ENCODE peak calls at places on chromosomes 11 and 22, in eight cellular contexts. D is amygdala; B is T-helper 9 cell; R is AG20443; S is activated T-helper 1 cell treated with anti-CD3 and anti-CD28 coated beads, Interleukin-12 subunit alpha, Interleukin-12 subunit beta, Interleukin-2, Interleukin-4 antibody, amounts not matched to agents 30 ng/mL and 10 ng/mL and 1 ng/mL, durations not matched to agents 14 hours and 24 hours and 36 hours; E is HT1080; H is stimulated activated CD4-positive, alpha-beta T cell treated with anti-CD3 and anti-CD28 coated beads, Interleukin-4, amount 100 ng/mL, for 48 hours; Q is ovary. A is an unnamed sample.

GRCh38 chr11:16791494-16791961 is 53.1 kb downstream of the C11orf58 start:
- DNase-seq in B (no peak), Q (no peak), R (peak; percentile 90), E (peak; percentile 96), H (no peak), D (no peak), S (no peak), A (peak; percentile 84)

GRCh38 chr11:63804259-63804658 is 9.0 kb upstream of the SPINDOC start:
- DNase-seq in D (no peak), H (no peak), E (no peak), Q (no peak), B (no peak), R (no peak), S (no peak), A (peak; percentile 38)

GRCh38 chr11:61683961-61684869 is 4.0 kb downstream of the DAGLA start:
- DNase-seq in H (no peak), Q (no peak), S (peak; percentile 33), E (peak; percentile 31), R (no peak), B (no peak), D (no peak), A (no peak)

GRCh38 chr22:39478461-39478860 is 21.6 kb downstream of the MGAT3 start:
- DNase-seq in Q (no peak), S (peak; percentile 14), B (no peak), E (no peak), H (no peak), R (peak; percentile 44), D (no peak), A (peak; percentile 42)

GRCh38 chr11:119472186-119472855 is 49.3 kb upstream of the THY1 start:
- DNase-seq in R (no peak), S (no peak), E (no peak), D (no peak), H (no peak), B (no peak), Q (no peak), A (no peak)

GRCh38 chr11:117070016-117070415 is 28.2 kb downstream of the SIK3 start:
- DNase-seq in D (no peak), E (no peak), S (no peak), H (no peak), Q (no peak), B (no peak), R (no peak), A (no peak)

GRCh38 chr22:37177221-37177620 is 10.8 kb downstream of the C1QTNF6 start:
- DNase-seq in D (no peak), S (no peak), H (no peak), E (no peak), R (no peak), B (no peak), Q (no peak), A (no peak)

GRCh38 chr22:21082248-21082647 is 36.5 kb downstream of the LRRC74B start:
- DNase-seq in Q (no peak), E (peak; percentile 40), S (no peak), R (no peak), D (no peak), H (no peak), B (no peak), A (peak; percentile 12)

GRCh38 chr11:36141161-36141560 is 148.1 kb downstream of the COMMD9 start:
- DNase-seq in Q (no peak), R (no peak), E (no peak), D (no peak), S (no peak), H (no peak), B (no peak), A (no peak)

GRCh38 chr11:30724274-30724673 is 138.1 kb upstream of the MPPED2 start:
- DNase-seq in H (no peak), R (no peak), Q (no peak), S (no peak), E (no peak), B (no peak), D (no peak), A (no peak)

GRCh38 chr22:37467556-37467955 is 18.6 kb downstream of the MFNG start:
- DNase-seq in D (no peak), E (no peak), R (no peak), S (no peak), B (no peak), H (no peak), Q (no peak), A (no peak)

GRCh38 chr11:111310088-111310487 is 11.7 kb downstream of the POU2AF3 start:
- DNase-seq in R (no peak), H (no peak), B (no peak), Q (no peak), D (no peak), E (no peak), S (no peak), A (peak; percentile 47)

GRCh38 chr11:8354622-8355417 is 91.1 kb upstream of the LMO1 start:
- DNase-seq in D (peak; percentile 41), S (no peak), B (no peak), Q (no peak), R (no peak), E (no peak), H (no peak), A (no peak)

GRCh38 chr11:21564813-21565212 is 628.1 kb upstream of the ANO5 start:
- DNase-seq in D (no peak), R (no peak), S (no peak), Q (no peak), B (no peak), H (no peak), E (peak; percentile 24), A (no peak)

GRCh38 chr22:39943941-39944624 is 16.1 kb upstream of the TMA7B start:
- DNase-seq in E (no peak), D (no peak), R (no peak), B (no peak), Q (no peak), H (no peak), S (no peak), A (no peak)

GRCh38 chr11:27429740-27430451 is 42.7 kb downstream of the LGR4 start:
- DNase-seq in D (no peak), B (no peak), R (no peak), E (peak; percentile 18), H (no peak), S (no peak), Q (no peak), A (peak; percentile 21)

GRCh38 chr11:67118801-67119576 is at the start of gene KDM2A:
- DNase-seq in E (peak; percentile 90), Q (peak; percentile 99), H (peak; percentile 98), B (peak; percentile 98), D (peak; percentile 97), S (peak; percentile 95), R (peak; percentile 100), A (peak; percentile 97)

GRCh38 chr11:62266558-62266957 is 3.4 kb upstream of the SCGB2A2 start:
- DNase-seq in Q (no peak), D (no peak), S (no peak), H (no peak), E (peak; percentile 85), R (no peak), B (no peak), A (peak; percentile 31)

GRCh38 chr11:68012044-68012842 is 2.1 kb downstream of the ALDH3B1 start:
- DNase-seq in E (no peak), Q (peak; percentile 28), S (no peak), H (no peak), D (no peak), R (no peak), B (no peak), A (peak; percentile 56)

GRCh38 chr11:101487775-101488174 is 96.0 kb downstream of the TRPC6 start:
- DNase-seq in D (no peak), B (no peak), S (no peak), H (no peak), R (peak; percentile 52), E (no peak), Q (no peak), A (peak; percentile 46)

GRCh38 chr11:34335801-34336200 is 22.0 kb downstream of the ABTB2 start:
- DNase-seq in S (no peak), B (no peak), H (no peak), E (no peak), R (no peak), Q (no peak), D (no peak), A (no peak)

GRCh38 chr11:20105427-20105826 is 54.8 kb downstream of the DBX1 start:
- DNase-seq in D (no peak), Q (no peak), E (no peak), S (no peak), H (no peak), B (no peak), R (no peak), A (no peak)

GRCh38 chr11:40280161-40281054 is 1179.0 kb downstream of the LRRC4C start:
- DNase-seq in H (no peak), Q (no peak), R (no peak), E (no peak), B (no peak), D (peak; percentile 70), S (no peak), A (no peak)

GRCh38 chr11:69138265-69138664 is 17.5 kb upstream of the SMIM38 start:
- DNase-seq in Q (no peak), D (no peak), E (peak; percentile 39), R (peak; percentile 83), B (no peak), S (no peak), H (no peak), A (peak; percentile 69)

GRCh38 chr11:121603316-121603715 is 150.5 kb upstream of the SORL1-AS1 start:
- DNase-seq in Q (no peak), B (no peak), R (no peak), D (no peak), S (no peak), H (no peak), E (no peak), A (no peak)

GRCh38 chr11:10181811-10182210 is 112.2 kb downstream of the SBF2 start:
- DNase-seq in R (peak; percentile 26), B (no peak), D (no peak), S (no peak), H (no peak), Q (no peak), E (peak; percentile 16), A (peak; percentile 30)

GRCh38 chr11:131762346-131763110 is 392.1 kb downstream of the NTM start:
- DNase-seq in E (no peak), R (no peak), H (no peak), B (no peak), Q (no peak), D (peak; percentile 65), S (no peak), A (no peak)

GRCh38 chr11:7251487-7251835 is 243 bp upstream of the SYT9 start:
- DNase-seq in Q (no peak), B (no peak), H (no peak), D (no peak), S (no peak), E (no peak), R (no peak), A (no peak)

GRCh38 chr11:85627998-85628770 is at the start of gene TMEM126B:
- DNase-seq in H (peak; percentile 92), Q (peak; percentile 96), E (peak; percentile 99), D (peak; percentile 98), R (peak; percentile 96), S (peak; percentile 96), B (peak; percentile 91), A (peak; percentile 98)